ENCODE peak calls at places on chromosomes 4 and X, in eight cellular contexts. One of them, this sample, is unnamed.

GRCh38 chr4:87239821-87240220 is 19.4 kb upstream of the KLHL8 start:
- DNase-seq in ELR: peak
- DNase-seq in stimulated activated naive CD4-positive, alpha-beta T cell: no peak
- DNase-seq in T-helper 1 cell: no peak
- DNase-seq in activated T-helper 1 cell treated with anti-CD3 and anti-CD28 coated beads, Interleukin-2, amount 50 U/mL, for 16 hours: no peak
- DNase-seq in iPS-NIHi11: no peak
- DNase-seq in heart left ventricle: no peak
- DNase-seq in NCI-H1436: no peak
- DNase-seq in this sample: peak

GRCh38 chrX:37883196-37883595 is 35.8 kb upstream of the DYNLT3 start:
- DNase-seq in iPS-NIHi11: no peak
- DNase-seq in T-helper 1 cell: no peak
- DNase-seq in NCI-H1436: no peak
- DNase-seq in ELR: peak
- DNase-seq in stimulated activated naive CD4-positive, alpha-beta T cell: no peak
- DNase-seq in activated T-helper 1 cell treated with anti-CD3 and anti-CD28 coated beads, Interleukin-2, amount 50 U/mL, for 16 hours: no peak
- DNase-seq in heart left ventricle: no peak
- DNase-seq in this sample: peak

GRCh38 chrX:20252392-20253231 is 14.1 kb downstream of the RPS6KA3 start:
- DNase-seq in activated T-helper 1 cell treated with anti-CD3 and anti-CD28 coated beads, Interleukin-2, amount 50 U/mL, for 16 hours: peak
- DNase-seq in iPS-NIHi11: peak
- DNase-seq in T-helper 1 cell: peak
- DNase-seq in NCI-H1436: no peak
- DNase-seq in heart left ventricle: peak
- DNase-seq in stimulated activated naive CD4-positive, alpha-beta T cell: peak
- DNase-seq in ELR: peak
- DNase-seq in this sample: peak

GRCh38 chrX:39777623-39778025 is 320.1 kb downstream of the BCOR start:
- DNase-seq in NCI-H1436: no peak
- DNase-seq in ELR: no peak
- DNase-seq in activated T-helper 1 cell treated with anti-CD3 and anti-CD28 coated beads, Interleukin-2, amount 50 U/mL, for 16 hours: no peak
- DNase-seq in heart left ventricle: no peak
- DNase-seq in stimulated activated naive CD4-positive, alpha-beta T cell: no peak
- DNase-seq in iPS-NIHi11: no peak
- DNase-seq in T-helper 1 cell: peak
- DNase-seq in this sample: no peak

GRCh38 chr4:105520819-105521790 is 31.3 kb upstream of the ARHGEF38 start:
- DNase-seq in NCI-H1436: peak
- DNase-seq in activated T-helper 1 cell treated with anti-CD3 and anti-CD28 coated beads, Interleukin-2, amount 50 U/mL, for 16 hours: no peak
- DNase-seq in stimulated activated naive CD4-positive, alpha-beta T cell: no peak
- DNase-seq in T-helper 1 cell: peak
- DNase-seq in ELR: peak
- DNase-seq in iPS-NIHi11: peak
- DNase-seq in heart left ventricle: no peak
- DNase-seq in this sample: peak

GRCh38 chrX:19964017-19964710 is 26.7 kb downstream of the BCLAF3 start:
- DNase-seq in stimulated activated naive CD4-positive, alpha-beta T cell: no peak
- DNase-seq in NCI-H1436: no peak
- DNase-seq in iPS-NIHi11: no peak
- DNase-seq in activated T-helper 1 cell treated with anti-CD3 and anti-CD28 coated beads, Interleukin-2, amount 50 U/mL, for 16 hours: peak
- DNase-seq in ELR: no peak
- DNase-seq in heart left ventricle: no peak
- DNase-seq in T-helper 1 cell: peak
- DNase-seq in this sample: peak

GRCh38 chr4:187606581-187606980 is 389.0 kb upstream of the ZFP42 start:
- DNase-seq in stimulated activated naive CD4-positive, alpha-beta T cell: no peak
- DNase-seq in activated T-helper 1 cell treated with anti-CD3 and anti-CD28 coated beads, Interleukin-2, amount 50 U/mL, for 16 hours: no peak
- DNase-seq in iPS-NIHi11: peak
- DNase-seq in NCI-H1436: peak
- DNase-seq in ELR: peak
- DNase-seq in T-helper 1 cell: peak
- DNase-seq in heart left ventricle: no peak
- DNase-seq in this sample: peak

GRCh38 chrX:115372026-115372610 is 82.6 kb downstream of the LUZP4 start:
- DNase-seq in heart left ventricle: no peak
- DNase-seq in activated T-helper 1 cell treated with anti-CD3 and anti-CD28 coated beads, Interleukin-2, amount 50 U/mL, for 16 hours: no peak
- DNase-seq in ELR: peak
- DNase-seq in iPS-NIHi11: peak
- DNase-seq in T-helper 1 cell: no peak
- DNase-seq in stimulated activated naive CD4-positive, alpha-beta T cell: no peak
- DNase-seq in NCI-H1436: no peak
- DNase-seq in this sample: peak

GRCh38 chrX:124406294-124407013 is 60.1 kb downstream of the SH2D1A start:
- DNase-seq in iPS-NIHi11: peak
- DNase-seq in heart left ventricle: peak
- DNase-seq in NCI-H1436: peak
- DNase-seq in stimulated activated naive CD4-positive, alpha-beta T cell: peak
- DNase-seq in activated T-helper 1 cell treated with anti-CD3 and anti-CD28 coated beads, Interleukin-2, amount 50 U/mL, for 16 hours: peak
- DNase-seq in T-helper 1 cell: peak
- DNase-seq in ELR: peak
- DNase-seq in this sample: peak

GRCh38 chr4:108681321-108681809 is 31.0 kb downstream of the OSTC start:
- DNase-seq in ELR: no peak
- DNase-seq in iPS-NIHi11: no peak
- DNase-seq in heart left ventricle: no peak
- DNase-seq in T-helper 1 cell: no peak
- DNase-seq in stimulated activated naive CD4-positive, alpha-beta T cell: no peak
- DNase-seq in activated T-helper 1 cell treated with anti-CD3 and anti-CD28 coated beads, Interleukin-2, amount 50 U/mL, for 16 hours: no peak
- DNase-seq in NCI-H1436: no peak
- DNase-seq in this sample: no peak

GRCh38 chrX:47059142-47059874 is 18.9 kb upstream of the RGN start:
- DNase-seq in iPS-NIHi11: no peak
- DNase-seq in activated T-helper 1 cell treated with anti-CD3 and anti-CD28 coated beads, Interleukin-2, amount 50 U/mL, for 16 hours: no peak
- DNase-seq in T-helper 1 cell: no peak
- DNase-seq in heart left ventricle: no peak
- DNase-seq in ELR: no peak
- DNase-seq in stimulated activated naive CD4-positive, alpha-beta T cell: no peak
- DNase-seq in NCI-H1436: no peak
- DNase-seq in this sample: no peak

This sample was measured in PC-3.